ENCODE peak calls at places on chromosome 5, in ten cellular contexts. U is GM12892, Q is Panc1, T is GM12878, O is sigmoid colon, V is K562, J is HCT116, G is suprapubic skin, H is endothelial cell of umbilical vein, K is H1. W is an unnamed sample.
A peak's percentile ranks its signal among the peaks of the same experiment; 100 is the strongest.

GRCh38 chr5:55220433-55221185 is 6.5 kb downstream of the MCIDAS start:
- DNase-seq in U (no peak), Q (no peak), T (no peak), O (no peak), V (no peak), J (no peak), G (no peak), H (no peak), K (peak; percentile 81), W (peak; percentile 65)

GRCh38 chr5:122093415-122093814 is 15.4 kb upstream of the LOX start:
- DNase-seq in U (no peak), Q (no peak), T (no peak), O (no peak), V (no peak), J (no peak), G (no peak), H (no peak), K (no peak), W (no peak)

GRCh38 chr5:56962286-56962685 is 10.4 kb upstream of the MIER3 start:
- DNase-seq in U (no peak), Q (no peak), T (no peak), O (no peak), V (no peak), J (no peak), G (no peak), H (no peak), K (no peak), W (no peak)

GRCh38 chr5:7394889-7395431 is 978 bp upstream of the ADCY2 start:
- DNase-seq in U (no peak), Q (no peak), T (no peak), O (no peak), V (no peak), J (no peak), G (peak; percentile 68), H (no peak), K (peak; percentile 82), W (no peak)

GRCh38 chr5:120413706-120414105 is 50.4 kb upstream of the PRR16 start:
- DNase-seq in U (no peak), Q (no peak), T (no peak), O (no peak), V (no peak), J (no peak), G (no peak), H (peak; percentile 29), K (no peak), W (no peak)

GRCh38 chr5:142960309-142960696 is 190.1 kb downstream of the ARHGAP26 start:
- DNase-seq in U (no peak), Q (peak; percentile 59), T (no peak), O (no peak), V (no peak), J (peak; percentile 81), G (no peak), H (peak; percentile 36), K (no peak), W (no peak)

GRCh38 chr5:18202147-18202546 is 567.9 kb downstream of the TAF11L14 start:
- DNase-seq in U (no peak), Q (no peak), T (no peak), O (no peak), V (no peak), J (no peak), G (no peak), H (no peak), K (no peak), W (no peak)

GRCh38 chr5:132002701-132003100 is 8.8 kb downstream of the ACSL6 start:
- DNase-seq in U (no peak), Q (no peak), T (no peak), O (no peak), V (no peak), J (no peak), G (no peak), H (no peak), K (no peak), W (no peak)

GRCh38 chr5:15243301-15244020 is 256.5 kb upstream of the FBXL7 start:
- DNase-seq in U (no peak), Q (no peak), T (no peak), O (no peak), V (no peak), J (no peak), G (no peak), H (no peak), K (no peak), W (no peak)

GRCh38 chr5:54040773-54041172 is 269.6 kb downstream of the ARL15 start:
- DNase-seq in U (no peak), Q (no peak), T (no peak), O (no peak), V (no peak), J (no peak), G (no peak), H (no peak), K (no peak), W (no peak)

GRCh38 chr5:113358696-113359095 is 76.1 kb downstream of the TSSK1B start:
- DNase-seq in U (no peak), Q (no peak), T (no peak), O (no peak), V (no peak), J (no peak), G (no peak), H (peak; percentile 22), K (no peak), W (no peak)

GRCh38 chr5:75668988-75669760 is 48.1 kb downstream of the POC5 start:
- DNase-seq in U (peak; percentile 25), Q (no peak), T (peak; percentile 78), O (no peak), V (peak; percentile 75), J (no peak), G (no peak), H (peak; percentile 95), K (no peak), W (peak; percentile 65)

GRCh38 chr5:176630681-176631222 is 277 bp downstream of the EIF4E1B start:
- DNase-seq in U (no peak), Q (no peak), T (no peak), O (no peak), V (no peak), J (no peak), G (no peak), H (no peak), K (no peak), W (no peak)

GRCh38 chr5:176628406-176629228 is 1.7 kb downstream of the SNCB start:
- DNase-seq in U (no peak), Q (no peak), T (no peak), O (no peak), V (no peak), J (no peak), G (no peak), H (no peak), K (no peak), W (no peak)

GRCh38 chr5:176629317-176629852 is 949 bp downstream of the SNCB start:
- DNase-seq in U (no peak), Q (no peak), T (no peak), O (no peak), V (no peak), J (no peak), G (no peak), H (no peak), K (peak; percentile 60), W (no peak)

GRCh38 chr5:176631383-176631970 is 1.0 kb downstream of the EIF4E1B start:
- DNase-seq in U (no peak), Q (no peak), T (no peak), O (no peak), V (no peak), J (no peak), G (no peak), H (no peak), K (no peak), W (no peak)

DNA sequence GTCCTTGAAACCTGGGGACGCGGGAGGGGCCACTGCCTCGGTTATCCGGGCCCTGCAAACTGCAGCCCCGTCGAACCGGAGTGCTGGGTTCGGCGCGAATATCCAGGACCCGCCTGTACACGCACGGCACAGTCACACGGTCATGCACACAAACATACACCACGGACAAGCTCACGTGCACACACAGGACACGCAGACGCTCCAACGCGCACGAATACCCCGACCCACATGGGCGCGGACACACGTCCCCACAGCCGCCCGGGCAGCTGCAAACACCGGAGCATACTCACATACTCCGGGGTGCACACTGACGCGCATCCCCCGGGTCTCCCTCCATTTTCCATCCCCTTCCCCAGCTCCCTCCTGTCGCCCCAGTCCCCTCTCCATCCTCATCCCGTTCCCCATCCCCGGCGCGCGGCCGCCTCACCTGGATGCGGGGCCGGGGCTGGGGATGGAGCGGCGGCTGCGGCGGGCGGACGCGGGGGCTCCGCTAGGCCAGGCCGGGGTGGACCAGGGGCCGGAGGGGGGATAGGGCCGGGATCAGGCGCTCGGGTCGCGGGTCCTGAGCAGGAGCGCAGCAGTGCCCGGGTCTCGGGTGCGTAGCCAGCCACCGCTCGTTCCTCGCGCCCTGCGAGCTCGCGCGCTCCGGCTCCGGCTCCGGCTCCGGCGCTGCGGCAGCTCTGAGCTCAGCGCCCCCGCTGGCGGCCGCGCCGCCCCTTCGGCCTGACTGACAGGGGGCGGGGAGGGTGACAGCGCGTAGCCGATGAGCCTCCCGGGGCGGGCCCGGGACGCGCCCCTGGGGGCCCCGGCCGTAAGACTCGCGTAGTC is at the start of the genes EIF4E1B and SNCB:
- DNase-seq in U (peak; percentile 76), Q (no peak), T (no peak), O (no peak), V (peak; percentile 74), J (no peak), G (no peak), H (peak; percentile 49), K (peak; percentile 84), W (no peak)
- TF ChIP-seq POLR2AphosphoS5 in U (no peak), Q (no peak), T (no peak), O (no peak), V (no peak), J (no peak), G (no peak), H (no peak), K (no peak), W (no peak)

DNA sequence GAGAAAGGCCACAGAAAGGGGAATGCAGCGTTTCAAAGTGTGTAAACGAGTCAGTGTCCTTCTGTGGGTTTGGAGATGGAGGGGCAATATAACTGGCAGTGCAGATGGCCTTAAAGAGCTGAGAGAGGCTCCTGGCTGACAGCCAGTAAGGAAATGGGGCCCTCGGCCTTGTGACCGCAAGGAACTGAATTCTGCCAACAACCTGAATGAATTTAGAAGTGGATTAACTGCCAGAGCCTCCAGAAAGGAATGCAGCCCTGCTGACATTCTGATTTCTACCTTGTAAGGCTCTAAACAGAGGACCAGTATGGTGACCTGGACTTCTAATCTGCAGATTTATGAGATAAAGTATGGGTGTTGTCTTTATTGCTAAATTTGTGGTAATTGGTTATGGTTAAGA is 17.5 kb upstream of the NREP start:
- DNase-seq in U (no peak), Q (no peak), T (no peak), O (no peak), V (no peak), J (no peak), G (no peak), H (peak; percentile 77), K (no peak), W (peak; percentile 64)
- TF ChIP-seq POLR2AphosphoS5 in U (no peak), Q (no peak), T (no peak), O (peak; percentile 21), V (no peak), J (no peak), G (no peak), H (no peak), K (no peak), W (no peak)

GRCh38 chr5:112247930-112248329 is 171.1 kb downstream of the EPB41L4A start:
- DNase-seq in U (no peak), Q (no peak), T (no peak), O (no peak), V (no peak), J (no peak), G (no peak), H (no peak), K (no peak), W (no peak)
- TF ChIP-seq POLR2AphosphoS5 in U (no peak), Q (no peak), T (no peak), O (no peak), V (no peak), J (no peak), G (no peak), H (no peak), K (no peak), W (no peak)

GRCh38 chr5:42599106-42599505 is 157.5 kb upstream of the CCDC152 start:
- DNase-seq in U (no peak), Q (no peak), T (no peak), O (no peak), V (no peak), J (no peak), G (no peak), H (no peak), K (no peak), W (no peak)
- TF ChIP-seq POLR2AphosphoS5 in U (no peak), Q (no peak), T (no peak), O (no peak), V (no peak), J (no peak), G (no peak), H (no peak), K (no peak), W (no peak)

W was measured in transverse colon.